ENCODE peak calls at places on chromosomes 16 and 17, in ten cellular contexts. One of them, this sample, is unnamed. For H3K9me3, the result is how much of the 10 kb centered on the place peaks cover.

GRCh38 chr17:75317671-75318070 is 28.4 kb upstream of the SLC25A19 start:
- DNase-seq in keratinocyte: no peak
- DNase-seq in HCT116: no peak
- DNase-seq in OCI-LY7: no peak
- DNase-seq in Karpas-422: no peak
- DNase-seq in mammary epithelial cell: no peak
- DNase-seq in neuronal stem cell: no peak
- DNase-seq in hepatocyte: no peak
- DNase-seq in fibroblast of lung: no peak
- DNase-seq in SK-N-SH: no peak
- DNase-seq in this sample: peak

GRCh38 chr17:68660302-68660701 is 59.1 kb upstream of the FAM20A start:
- DNase-seq in Karpas-422: no peak
- DNase-seq in SK-N-SH: no peak
- DNase-seq in neuronal stem cell: no peak
- DNase-seq in keratinocyte: no peak
- DNase-seq in mammary epithelial cell: no peak
- DNase-seq in hepatocyte: no peak
- DNase-seq in HCT116: no peak
- DNase-seq in fibroblast of lung: no peak
- DNase-seq in OCI-LY7: no peak
- DNase-seq in this sample: no peak

GRCh38 chr17:9928601-9929341 is 23.7 kb upstream of the RCVRN start:
- DNase-seq in SK-N-SH: peak
- DNase-seq in OCI-LY7: peak
- DNase-seq in keratinocyte: no peak
- DNase-seq in neuronal stem cell: peak
- DNase-seq in Karpas-422: peak
- DNase-seq in hepatocyte: peak
- DNase-seq in mammary epithelial cell: no peak
- DNase-seq in HCT116: peak
- DNase-seq in fibroblast of lung: peak
- DNase-seq in this sample: peak

GRCh38 chr17:47820023-47820789 is 1.4 kb downstream of the OSBPL7 start:
- DNase-seq in mammary epithelial cell: no peak
- DNase-seq in HCT116: no peak
- DNase-seq in fibroblast of lung: no peak
- DNase-seq in OCI-LY7: no peak
- DNase-seq in Karpas-422: no peak
- DNase-seq in neuronal stem cell: no peak
- DNase-seq in keratinocyte: no peak
- DNase-seq in SK-N-SH: no peak
- DNase-seq in hepatocyte: no peak
- DNase-seq in this sample: no peak

GRCh38 chr16:66273644-66274334 is 92.7 kb upstream of the CDH5 start:
- DNase-seq in keratinocyte: no peak
- DNase-seq in mammary epithelial cell: peak
- DNase-seq in fibroblast of lung: peak
- DNase-seq in neuronal stem cell: no peak
- DNase-seq in HCT116: no peak
- DNase-seq in hepatocyte: peak
- DNase-seq in SK-N-SH: no peak
- DNase-seq in Karpas-422: no peak
- DNase-seq in OCI-LY7: no peak
- DNase-seq in this sample: no peak

GRCh38 chr16:80066805-80067580 is 466.5 kb upstream of the MAF start:
- DNase-seq in SK-N-SH: no peak
- DNase-seq in Karpas-422: no peak
- DNase-seq in fibroblast of lung: no peak
- DNase-seq in HCT116: no peak
- DNase-seq in keratinocyte: no peak
- DNase-seq in neuronal stem cell: no peak
- DNase-seq in OCI-LY7: no peak
- DNase-seq in hepatocyte: no peak
- DNase-seq in mammary epithelial cell: no peak
- DNase-seq in this sample: no peak

GRCh38 chr17:2369039-2369438 is 31.7 kb downstream of the SGSM2 start:
- DNase-seq in Karpas-422: no peak
- DNase-seq in SK-N-SH: no peak
- DNase-seq in fibroblast of lung: peak
- DNase-seq in OCI-LY7: no peak
- DNase-seq in hepatocyte: no peak
- DNase-seq in mammary epithelial cell: no peak
- DNase-seq in neuronal stem cell: no peak
- DNase-seq in HCT116: no peak
- DNase-seq in keratinocyte: no peak
- DNase-seq in this sample: no peak

GRCh38 chr16:23072084-23072599 is 77.1 kb downstream of the USP31 start:
- DNase-seq in SK-N-SH: peak
- DNase-seq in neuronal stem cell: no peak
- DNase-seq in fibroblast of lung: peak
- DNase-seq in HCT116: no peak
- DNase-seq in OCI-LY7: no peak
- DNase-seq in mammary epithelial cell: peak
- DNase-seq in hepatocyte: no peak
- DNase-seq in Karpas-422: no peak
- DNase-seq in keratinocyte: no peak
- DNase-seq in this sample: no peak

GRCh38 chr16:50804290-50804907 is 62.5 kb downstream of the CYLD start:
- DNase-seq in neuronal stem cell: no peak
- DNase-seq in OCI-LY7: no peak
- DNase-seq in HCT116: no peak
- DNase-seq in SK-N-SH: no peak
- DNase-seq in Karpas-422: no peak
- DNase-seq in mammary epithelial cell: no peak
- DNase-seq in hepatocyte: no peak
- DNase-seq in keratinocyte: no peak
- DNase-seq in fibroblast of lung: no peak
- DNase-seq in this sample: no peak

GRCh38 chr17:16926591-16927451 is 45.1 kb downstream of the TNFRSF13B start:
- DNase-seq in HCT116: no peak
- DNase-seq in neuronal stem cell: no peak
- DNase-seq in Karpas-422: no peak
- DNase-seq in mammary epithelial cell: no peak
- DNase-seq in OCI-LY7: no peak
- DNase-seq in keratinocyte: no peak
- DNase-seq in SK-N-SH: no peak
- DNase-seq in hepatocyte: no peak
- DNase-seq in fibroblast of lung: no peak
- DNase-seq in this sample: no peak

GRCh38 chr16:81427245-81427644 is 17.4 kb upstream of the CMIP start:
- DNase-seq in OCI-LY7: no peak
- DNase-seq in mammary epithelial cell: no peak
- DNase-seq in HCT116: no peak
- DNase-seq in hepatocyte: no peak
- DNase-seq in Karpas-422: no peak
- DNase-seq in neuronal stem cell: no peak
- DNase-seq in SK-N-SH: no peak
- DNase-seq in fibroblast of lung: no peak
- DNase-seq in keratinocyte: no peak
- DNase-seq in this sample: no peak

GRCh38 chr17:6070280-6070894 is at the start of gene WSCD1:
- DNase-seq in keratinocyte: no peak
- DNase-seq in SK-N-SH: peak
- DNase-seq in OCI-LY7: no peak
- DNase-seq in Karpas-422: no peak
- DNase-seq in HCT116: no peak
- DNase-seq in neuronal stem cell: no peak
- DNase-seq in hepatocyte: peak
- DNase-seq in fibroblast of lung: no peak
- DNase-seq in mammary epithelial cell: no peak
- DNase-seq in this sample: peak

GRCh38 chr16:30721606-30722005 is 22.6 kb downstream of the SRCAP start:
- DNase-seq in OCI-LY7: no peak
- DNase-seq in hepatocyte: no peak
- DNase-seq in HCT116: no peak
- DNase-seq in keratinocyte: no peak
- DNase-seq in neuronal stem cell: no peak
- DNase-seq in Karpas-422: no peak
- DNase-seq in mammary epithelial cell: no peak
- DNase-seq in SK-N-SH: no peak
- DNase-seq in fibroblast of lung: no peak
- DNase-seq in this sample: no peak

GRCh38 chr17:69769050-69769449 is 306.0 kb upstream of the KCNJ16 start:
- DNase-seq in neuronal stem cell: no peak
- DNase-seq in mammary epithelial cell: no peak
- DNase-seq in Karpas-422: no peak
- DNase-seq in OCI-LY7: no peak
- DNase-seq in fibroblast of lung: no peak
- DNase-seq in keratinocyte: no peak
- DNase-seq in hepatocyte: no peak
- DNase-seq in HCT116: no peak
- DNase-seq in SK-N-SH: no peak
- DNase-seq in this sample: no peak

GRCh38 chr16:11016524-11016988 is 72.2 kb downstream of the CLEC16A start:
- DNase-seq in OCI-LY7: no peak
- DNase-seq in mammary epithelial cell: no peak
- DNase-seq in hepatocyte: no peak
- DNase-seq in keratinocyte: no peak
- DNase-seq in HCT116: no peak
- DNase-seq in fibroblast of lung: no peak
- DNase-seq in neuronal stem cell: no peak
- DNase-seq in SK-N-SH: no peak
- DNase-seq in Karpas-422: no peak
- DNase-seq in this sample: no peak

DNA sequence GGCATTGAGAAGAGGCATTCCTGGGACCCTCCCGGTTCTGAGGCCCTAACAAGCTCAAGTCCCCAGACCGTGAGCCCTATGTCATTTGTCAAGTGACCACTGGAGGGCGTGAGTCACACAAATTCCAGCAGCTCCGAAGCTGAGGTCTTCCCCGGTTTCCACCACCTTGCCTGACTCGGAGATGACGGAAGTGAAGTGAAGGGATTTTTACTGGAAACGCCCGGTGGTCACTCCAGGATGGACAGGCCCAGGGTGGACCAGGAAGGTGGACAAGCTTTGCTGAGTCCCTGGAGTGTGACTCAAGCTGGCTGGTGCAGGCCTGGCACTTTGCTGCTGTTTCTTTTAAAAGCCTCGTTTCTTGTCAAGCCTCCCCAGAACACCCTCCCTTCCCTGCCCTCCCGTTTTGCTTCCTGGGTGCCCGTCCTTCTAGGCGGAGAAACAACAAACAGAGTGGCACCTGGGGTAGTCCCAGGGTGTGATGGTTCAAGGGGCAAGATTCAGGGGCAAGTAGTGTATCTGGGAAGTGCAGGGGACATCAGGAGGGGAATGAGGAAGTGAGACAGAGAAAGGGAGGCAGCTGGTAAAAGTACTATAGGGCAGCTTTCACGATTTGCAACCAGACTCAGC is 5.3 kb upstream of the NOS2 start:
- DNase-seq in fibroblast of lung: peak
- DNase-seq in neuronal stem cell: peak
- DNase-seq in HCT116: peak
- DNase-seq in OCI-LY7: peak
- DNase-seq in keratinocyte: peak
- DNase-seq in Karpas-422: peak
- DNase-seq in mammary epithelial cell: peak
- DNase-seq in hepatocyte: peak
- DNase-seq in SK-N-SH: peak
- DNase-seq in this sample: peak
- H3K27ac ChIP-seq in fibroblast of lung: no peak
- H3K27ac ChIP-seq in neuronal stem cell: no peak
- H3K27ac ChIP-seq in HCT116: no peak
- H3K27ac ChIP-seq in OCI-LY7: peak
- H3K27ac ChIP-seq in keratinocyte: no peak
- H3K27ac ChIP-seq in Karpas-422: no peak
- H3K27ac ChIP-seq in mammary epithelial cell: no peak
- H3K27ac ChIP-seq in hepatocyte: peak
- H3K27ac ChIP-seq in SK-N-SH: no peak
- H3K27ac ChIP-seq in this sample: no peak

GRCh38 chr16:35195864-35196216 is 1736.4 kb downstream of the TP53TG3F start:
- DNase-seq in OCI-LY7: no peak
- DNase-seq in fibroblast of lung: no peak
- DNase-seq in Karpas-422: no peak
- DNase-seq in mammary epithelial cell: no peak
- DNase-seq in keratinocyte: no peak
- DNase-seq in hepatocyte: no peak
- DNase-seq in SK-N-SH: no peak
- DNase-seq in HCT116: no peak
- DNase-seq in neuronal stem cell: no peak
- DNase-seq in this sample: no peak
- H2AFZ ChIP-seq in OCI-LY7: no peak
- H2AFZ ChIP-seq in fibroblast of lung: no peak
- H2AFZ ChIP-seq in Karpas-422: no peak
- H2AFZ ChIP-seq in mammary epithelial cell: no peak
- H2AFZ ChIP-seq in keratinocyte: no peak
- H2AFZ ChIP-seq in hepatocyte: no peak
- H2AFZ ChIP-seq in SK-N-SH: no peak
- H2AFZ ChIP-seq in HCT116: no peak
- H2AFZ ChIP-seq in neuronal stem cell: no peak
- H2AFZ ChIP-seq in this sample: no peak

DNA sequence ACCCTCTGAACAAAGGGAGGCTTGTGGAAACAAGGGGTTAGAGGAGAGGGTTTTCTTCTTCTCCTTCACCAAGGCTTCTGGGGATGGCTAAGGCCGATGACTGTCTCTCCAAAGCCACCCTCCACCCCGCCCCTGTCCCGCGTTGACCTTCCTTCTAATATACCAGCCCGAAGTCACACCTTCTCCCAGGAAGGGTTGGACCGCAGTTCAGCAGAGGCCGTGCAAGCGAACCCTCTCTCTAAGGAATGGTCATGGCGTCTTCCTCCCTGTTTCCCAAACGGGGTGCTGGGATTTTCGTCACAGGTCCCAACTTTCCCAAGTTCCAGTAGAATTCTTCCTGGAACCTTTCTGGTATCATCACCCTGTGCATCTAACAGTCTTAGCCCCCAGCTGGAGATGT is 49.4 kb downstream of the FZD2 start:
- DNase-seq in HCT116: no peak
- DNase-seq in hepatocyte: no peak
- DNase-seq in neuronal stem cell: no peak
- DNase-seq in SK-N-SH: no peak
- DNase-seq in mammary epithelial cell: no peak
- DNase-seq in OCI-LY7: no peak
- DNase-seq in keratinocyte: no peak
- DNase-seq in fibroblast of lung: no peak
- DNase-seq in Karpas-422: no peak
- DNase-seq in this sample: no peak
- H3K9me3 ChIP-seq in HCT116: under half
- H3K9me3 ChIP-seq in hepatocyte: under half
- H3K9me3 ChIP-seq in neuronal stem cell: under half
- H3K9me3 ChIP-seq in SK-N-SH: under half
- H3K9me3 ChIP-seq in mammary epithelial cell: under half
- H3K9me3 ChIP-seq in OCI-LY7: under half
- H3K9me3 ChIP-seq in keratinocyte: under half
- H3K9me3 ChIP-seq in fibroblast of lung: under half
- H3K9me3 ChIP-seq in Karpas-422: under half
- H3K9me3 ChIP-seq in this sample: under half

DNA sequence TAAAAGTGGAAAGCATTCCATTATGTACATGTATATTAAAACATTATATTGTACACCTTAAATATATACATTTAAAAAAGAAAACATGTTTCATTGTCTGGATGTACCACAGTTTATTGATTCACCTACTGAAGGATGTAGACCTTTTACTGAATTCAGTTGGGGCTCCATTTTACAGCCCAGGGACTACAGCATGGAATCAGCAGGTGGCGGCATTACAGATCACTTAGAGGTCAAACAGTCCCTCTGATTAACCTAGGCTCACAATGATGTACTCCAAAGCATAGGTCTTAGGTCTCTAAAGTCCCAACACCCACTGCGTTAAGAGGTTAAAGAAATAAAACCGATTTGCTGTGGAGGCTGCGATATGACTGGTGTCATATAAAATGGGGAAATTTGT is 490.9 kb downstream of the SHISA9 start:
- DNase-seq in SK-N-SH: no peak
- DNase-seq in fibroblast of lung: no peak
- DNase-seq in OCI-LY7: peak
- DNase-seq in HCT116: no peak
- DNase-seq in keratinocyte: no peak
- DNase-seq in hepatocyte: no peak
- DNase-seq in neuronal stem cell: no peak
- DNase-seq in mammary epithelial cell: no peak
- DNase-seq in Karpas-422: no peak
- DNase-seq in this sample: no peak
- H3K27ac ChIP-seq in SK-N-SH: no peak
- H3K27ac ChIP-seq in fibroblast of lung: no peak
- H3K27ac ChIP-seq in OCI-LY7: peak
- H3K27ac ChIP-seq in HCT116: no peak
- H3K27ac ChIP-seq in keratinocyte: no peak
- H3K27ac ChIP-seq in hepatocyte: no peak
- H3K27ac ChIP-seq in neuronal stem cell: no peak
- H3K27ac ChIP-seq in mammary epithelial cell: no peak
- H3K27ac ChIP-seq in Karpas-422: no peak
- H3K27ac ChIP-seq in this sample: no peak